ENCODE peak calls at places on chromosomes 11 and 22, in five cellular contexts. One of them, this sample, is unnamed.

GRCh38 chr11:14258177-14258935 is 100.6 kb downstream of the RRAS2 start:
- DNase-seq in CD8-positive, alpha-beta memory T cell: no peak
- DNase-seq in HFFc6: peak; percentile 14
- DNase-seq in activated T-cell treated with anti-CD3 and anti-CD28 coated beads for 48 hours: no peak
- DNase-seq in SW 1271: no peak
- DNase-seq in this sample: peak; percentile 87

GRCh38 chr11:72705442-72706365 is 31.5 kb upstream of the PDE2A start:
- DNase-seq in CD8-positive, alpha-beta memory T cell: no peak
- DNase-seq in HFFc6: no peak
- DNase-seq in activated T-cell treated with anti-CD3 and anti-CD28 coated beads for 48 hours: no peak
- DNase-seq in SW 1271: no peak
- DNase-seq in this sample: no peak

GRCh38 chr11:27783701-27784355 is 83.6 kb upstream of the BDNF start:
- DNase-seq in CD8-positive, alpha-beta memory T cell: no peak
- DNase-seq in HFFc6: no peak
- DNase-seq in activated T-cell treated with anti-CD3 and anti-CD28 coated beads for 48 hours: no peak
- DNase-seq in SW 1271: no peak
- DNase-seq in this sample: peak; percentile 15

GRCh38 chr11:126357969-126358762 is 2.7 kb downstream of the ST3GAL4 start:
- DNase-seq in CD8-positive, alpha-beta memory T cell: no peak
- DNase-seq in HFFc6: no peak
- DNase-seq in activated T-cell treated with anti-CD3 and anti-CD28 coated beads for 48 hours: no peak
- DNase-seq in SW 1271: no peak
- DNase-seq in this sample: no peak

GRCh38 chr11:2522636-2523255 is 77.9 kb downstream of the KCNQ1 start:
- DNase-seq in CD8-positive, alpha-beta memory T cell: no peak
- DNase-seq in HFFc6: no peak
- DNase-seq in activated T-cell treated with anti-CD3 and anti-CD28 coated beads for 48 hours: no peak
- DNase-seq in SW 1271: no peak
- DNase-seq in this sample: no peak

GRCh38 chr11:58926251-58926650 is 13.0 kb upstream of the GLYATL1 start:
- DNase-seq in CD8-positive, alpha-beta memory T cell: no peak
- DNase-seq in HFFc6: no peak
- DNase-seq in activated T-cell treated with anti-CD3 and anti-CD28 coated beads for 48 hours: no peak
- DNase-seq in SW 1271: no peak
- DNase-seq in this sample: no peak

GRCh38 chr11:68090706-68091105 is 30.5 kb downstream of the CHKA start:
- DNase-seq in CD8-positive, alpha-beta memory T cell: no peak
- DNase-seq in HFFc6: no peak
- DNase-seq in activated T-cell treated with anti-CD3 and anti-CD28 coated beads for 48 hours: no peak
- DNase-seq in SW 1271: no peak
- DNase-seq in this sample: no peak

GRCh38 chr11:74966651-74967050 is 17.6 kb downstream of the SPCS2 start:
- DNase-seq in CD8-positive, alpha-beta memory T cell: no peak
- DNase-seq in HFFc6: no peak
- DNase-seq in activated T-cell treated with anti-CD3 and anti-CD28 coated beads for 48 hours: no peak
- DNase-seq in SW 1271: no peak
- DNase-seq in this sample: no peak

GRCh38 chr11:69297225-69297925 is 3.4 kb downstream of the MYEOV start:
- DNase-seq in CD8-positive, alpha-beta memory T cell: peak; percentile 74
- DNase-seq in HFFc6: peak; percentile 99
- DNase-seq in activated T-cell treated with anti-CD3 and anti-CD28 coated beads for 48 hours: peak; percentile 86
- DNase-seq in SW 1271: peak; percentile 96
- DNase-seq in this sample: peak; percentile 98

GRCh38 chr22:44659140-44659539 is 42.9 kb upstream of the PRR5 start:
- DNase-seq in CD8-positive, alpha-beta memory T cell: no peak
- DNase-seq in HFFc6: no peak
- DNase-seq in activated T-cell treated with anti-CD3 and anti-CD28 coated beads for 48 hours: no peak
- DNase-seq in SW 1271: no peak
- DNase-seq in this sample: no peak

GRCh38 chr11:1298695-1299492 is 10.5 kb downstream of the TOLLIP start:
- DNase-seq in CD8-positive, alpha-beta memory T cell: no peak
- DNase-seq in HFFc6: no peak
- DNase-seq in activated T-cell treated with anti-CD3 and anti-CD28 coated beads for 48 hours: no peak
- DNase-seq in SW 1271: no peak
- DNase-seq in this sample: peak; percentile 92

GRCh38 chr11:17786824-17787525 is 52.4 kb downstream of the KCNC1 start:
- DNase-seq in CD8-positive, alpha-beta memory T cell: no peak
- DNase-seq in HFFc6: peak; percentile 77
- DNase-seq in activated T-cell treated with anti-CD3 and anti-CD28 coated beads for 48 hours: no peak
- DNase-seq in SW 1271: no peak
- DNase-seq in this sample: peak; percentile 71

GRCh38 chr11:19739872-19740271 is 27.2 kb downstream of the NAV2 start:
- DNase-seq in CD8-positive, alpha-beta memory T cell: no peak
- DNase-seq in HFFc6: no peak
- DNase-seq in activated T-cell treated with anti-CD3 and anti-CD28 coated beads for 48 hours: no peak
- DNase-seq in SW 1271: no peak
- DNase-seq in this sample: peak; percentile 11

GRCh38 chr22:43990044-43990443 is 34.1 kb upstream of the PARVB start:
- DNase-seq in CD8-positive, alpha-beta memory T cell: no peak
- DNase-seq in HFFc6: no peak
- DNase-seq in activated T-cell treated with anti-CD3 and anti-CD28 coated beads for 48 hours: no peak
- DNase-seq in SW 1271: no peak
- DNase-seq in this sample: no peak

GRCh38 chr11:14386895-14387480 is 28.0 kb upstream of the RRAS2 start:
- DNase-seq in CD8-positive, alpha-beta memory T cell: no peak
- DNase-seq in HFFc6: peak; percentile 77
- DNase-seq in activated T-cell treated with anti-CD3 and anti-CD28 coated beads for 48 hours: no peak
- DNase-seq in SW 1271: no peak
- DNase-seq in this sample: peak; percentile 60

GRCh38 chr22:20436309-20437252 is 1.0 kb downstream of the SCARF2 start:
- DNase-seq in CD8-positive, alpha-beta memory T cell: no peak
- DNase-seq in HFFc6: no peak
- DNase-seq in activated T-cell treated with anti-CD3 and anti-CD28 coated beads for 48 hours: no peak
- DNase-seq in SW 1271: no peak
- DNase-seq in this sample: peak; percentile 54

GRCh38 chr11:36452231-36452630 is 57.8 kb downstream of the TRAF6 start:
- DNase-seq in CD8-positive, alpha-beta memory T cell: no peak
- DNase-seq in HFFc6: no peak
- DNase-seq in activated T-cell treated with anti-CD3 and anti-CD28 coated beads for 48 hours: no peak
- DNase-seq in SW 1271: no peak
- DNase-seq in this sample: peak; percentile 85

This sample was measured in fibroblast of villous mesenchyme.